ENCODE peak calls at places on chromosome 18, in four cellular contexts. P, V, R and K are unnamed samples.

GRCh38 chr18:49024408-49024807 is 73.6 kb upstream of the SMAD7 start:
- DNase-seq in P (no peak), V (no peak), R (no peak), K (no peak)

GRCh38 chr18:48940854-48941531 is 9.8 kb downstream of the SMAD7 start:
- DNase-seq in R (no peak), P (no peak), V (no peak), K (no peak)

GRCh38 chr18:54150226-54150625 is 74.2 kb downstream of the MBD2 start:
- DNase-seq in V (no peak), R (no peak), P (no peak), K (no peak)

GRCh38 chr18:48834421-48835011 is 116.2 kb downstream of the SMAD7 start:
- DNase-seq in R (no peak), V (peak), P (peak), K (peak)

GRCh38 chr18:23453657-23454011 is 547 bp downstream of the RIOK3 start:
- DNase-seq in V (no peak), P (no peak), R (no peak), K (no peak)

GRCh38 chr18:51617167-51617566 is 419.7 kb upstream of the MEX3C start:
- DNase-seq in R (no peak), V (no peak), P (no peak), K (no peak)

GRCh38 chr18:2994603-2995432 is 18.1 kb downstream of the LPIN2 start:
- DNase-seq in V (no peak), R (no peak), P (peak), K (no peak)

GRCh38 chr18:11947214-11948119 is 33.8 kb upstream of the IMPA2 start:
- DNase-seq in P (peak), V (peak), R (peak), K (peak)

GRCh38 chr18:24831871-24832665 is 371.6 kb downstream of the HRH4 start:
- DNase-seq in V (no peak), R (peak), P (no peak), K (no peak)

GRCh38 chr18:52948878-52949444 is 609.0 kb downstream of the DCC start:
- DNase-seq in R (no peak), P (no peak), V (no peak), K (no peak)

GRCh38 chr18:72544092-72544886 is at the start of gene CBLN2:
- DNase-seq in V (no peak), R (peak), P (peak), K (peak)

GRCh38 chr18:45456076-45457066 is 158.9 kb upstream of the SLC14A2 start:
- DNase-seq in P (no peak), V (no peak), R (no peak), K (no peak)

GRCh38 chr18:39825485-39825884 is 2129.5 kb upstream of the PIK3C3 start:
- DNase-seq in P (no peak), V (no peak), R (no peak), K (no peak)

GRCh38 chr18:33210575-33211189 is 229.8 kb downstream of the CCDC178 start:
- DNase-seq in P (no peak), R (peak), V (no peak), K (no peak)

GRCh38 chr18:24006731-24007308 is 7.7 kb upstream of the TTC39C start:
- DNase-seq in R (no peak), P (no peak), V (no peak), K (no peak)

GRCh38 chr18:62325806-62326645 is 916 bp downstream of the TNFRSF11A start:
- DNase-seq in V (no peak), P (no peak), R (peak), K (peak)

GRCh38 chr18:14747513-14748474 is at the start of gene ANKRD30B:
- DNase-seq in R (no peak), V (no peak), P (no peak), K (no peak)

GRCh38 chr18:11518788-11519685 is 90.4 kb upstream of the SLC35G4 start:
- DNase-seq in R (peak), P (no peak), V (no peak), K (peak)

GRCh38 chr18:79571221-79572092 is 108.1 kb upstream of the CTDP1 start:
- DNase-seq in R (no peak), P (no peak), V (peak), K (peak)

GRCh38 chr18:36697905-36698304 is 130.9 kb downstream of the TPGS2 start:
- DNase-seq in P (no peak), R (no peak), V (no peak), K (no peak)

GRCh38 chr18:2451556-2451955 is 119.7 kb downstream of the METTL4 start:
- DNase-seq in P (no peak), V (no peak), R (no peak), K (no peak)

DNA sequence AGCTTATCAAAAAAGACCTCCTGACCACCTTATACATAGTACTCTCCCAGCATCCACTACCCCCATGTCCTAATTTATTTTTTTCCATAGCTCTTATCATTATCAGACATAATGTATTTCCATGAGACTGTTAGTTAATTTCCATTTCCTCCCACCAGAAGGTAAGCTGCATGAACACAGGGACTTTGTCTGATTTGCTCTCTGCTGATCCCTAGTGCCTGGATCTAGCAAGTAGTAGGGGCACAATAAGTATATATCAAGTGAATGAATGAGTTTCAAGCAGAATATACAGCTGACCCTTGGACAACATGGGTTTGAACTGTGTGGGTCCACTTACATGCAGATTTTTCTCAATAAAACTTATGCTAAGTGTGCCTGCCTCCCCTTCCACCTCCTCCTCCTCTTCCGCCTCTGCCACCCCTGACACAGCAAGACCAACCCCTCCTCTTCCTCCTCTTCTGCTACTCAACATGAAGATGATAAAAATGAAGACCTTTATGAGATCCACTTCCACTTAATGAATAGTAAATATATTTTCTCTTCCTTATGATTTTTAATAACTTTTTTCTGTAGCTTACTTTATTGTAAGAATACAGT is 53.8 kb downstream of the CTAGE1 start:
- DNase-seq in P (no peak), R (no peak), V (no peak), K (no peak)
- TF ChIP-seq CTCF in P (peak), R (peak), V (no peak), K (peak)

DNA sequence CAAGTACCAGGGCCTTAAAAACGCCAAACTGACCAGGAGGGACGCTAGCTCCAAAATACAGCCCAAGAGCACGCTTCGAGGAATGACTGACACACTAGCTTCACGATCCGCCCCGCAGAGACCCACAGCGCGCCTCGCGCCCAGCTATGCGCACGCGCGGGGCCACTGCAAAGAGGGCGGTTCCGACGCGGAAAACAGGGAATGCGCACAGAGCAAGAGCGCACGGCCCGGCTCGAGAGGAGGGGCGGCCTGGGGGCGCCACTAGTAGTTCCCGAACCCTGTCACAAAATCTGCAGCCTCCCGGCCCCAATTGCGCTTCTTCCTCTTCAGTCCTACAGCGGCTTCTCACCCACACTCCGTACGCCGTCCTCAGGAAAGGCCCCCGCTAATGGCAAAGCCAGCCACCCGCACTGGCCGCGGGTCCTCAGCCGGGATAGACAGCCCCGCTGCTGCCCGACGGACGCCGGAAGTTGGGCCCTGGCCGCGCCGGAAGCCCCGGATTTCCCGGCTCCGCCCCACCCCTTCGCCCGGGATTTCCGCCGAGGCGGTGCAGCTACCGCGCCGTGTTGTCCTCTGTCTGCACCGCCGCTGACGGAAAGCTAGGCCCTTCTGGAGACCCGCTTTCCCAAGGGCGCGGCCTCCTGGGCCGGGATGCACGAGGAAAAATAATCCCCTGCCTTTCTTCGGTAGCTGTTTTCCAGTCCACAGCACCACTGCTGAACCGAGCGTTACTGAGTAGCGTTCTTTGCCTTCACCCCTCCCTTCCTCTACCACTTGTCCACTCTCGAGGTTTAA is at the start of gene HDHD2:
- DNase-seq in P (peak), V (peak), R (peak), K (peak)
- TF ChIP-seq CTCF in P (no peak), V (no peak), R (no peak), K (no peak)

GRCh38 chr18:58556333-58557012 is 72.4 kb downstream of the ALPK2 start:
- DNase-seq in V (no peak), R (peak), P (peak), K (no peak)

GRCh38 chr18:58562146-58562998 is 66.5 kb downstream of the ALPK2 start:
- DNase-seq in R (no peak), V (no peak), P (no peak), K (no peak)

GRCh38 chr18:58557013-58557435 is 71.9 kb downstream of the ALPK2 start:
- DNase-seq in V (no peak), R (no peak), P (peak), K (no peak)

GRCh38 chr18:58559427-58560186 is 69.3 kb downstream of the ALPK2 start:
- DNase-seq in R (no peak), P (no peak), V (no peak), K (no peak)

GRCh38 chr18:58558514-58558913 is 70.4 kb downstream of the ALPK2 start:
- DNase-seq in P (no peak), V (no peak), R (no peak), K (no peak)
- TF ChIP-seq CTCF in P (no peak), V (no peak), R (no peak), K (no peak)

GRCh38 chr18:78041218-78041617 is 791.6 kb downstream of the GALR1 start:
- DNase-seq in P (no peak), V (no peak), R (no peak), K (no peak)
- TF ChIP-seq CTCF in P (no peak), V (no peak), R (no peak), K (no peak)

GRCh38 chr18:8704361-8705279 is 736 bp upstream of the MTCL1 start:
- DNase-seq in V (peak), P (peak), R (peak), K (peak)
- TF ChIP-seq CTCF in V (no peak), P (no peak), R (no peak), K (no peak)

GRCh38 chr18:55856679-55857078 is 268.7 kb upstream of the TCF4 start:
- DNase-seq in P (no peak), R (no peak), V (no peak), K (no peak)

GRCh38 chr18:55856191-55856590 is 268.2 kb upstream of the TCF4 start:
- DNase-seq in V (no peak), P (no peak), R (no peak), K (no peak)

GRCh38 chr18:55847960-55848359 is 260.0 kb upstream of the TCF4 start:
- DNase-seq in P (no peak), V (no peak), R (no peak), K (no peak)

GRCh38 chr18:55853268-55853667 is 265.3 kb upstream of the TCF4 start:
- DNase-seq in P (no peak), R (no peak), V (no peak), K (no peak)

DNA sequence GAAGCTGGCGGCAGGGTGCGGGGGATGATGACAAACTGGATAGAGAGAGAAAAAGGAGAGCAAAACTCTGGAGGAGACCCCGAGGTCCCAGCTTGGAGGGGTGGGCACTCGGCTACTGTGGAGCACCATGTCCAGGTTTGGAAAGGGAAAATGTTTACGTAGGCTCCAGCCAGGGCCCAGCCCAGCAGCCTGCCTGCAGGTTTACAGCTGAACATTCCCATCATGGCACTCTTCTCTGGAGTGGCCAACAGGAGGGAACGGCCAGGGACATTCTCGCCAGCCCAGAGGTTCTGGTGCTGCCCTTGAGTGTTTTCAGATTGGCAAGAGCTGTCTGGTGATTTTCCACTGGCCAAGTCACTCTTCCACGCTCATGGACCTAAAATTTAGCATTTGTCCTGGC is 262.9 kb upstream of the TCF4 start:
- DNase-seq in P (no peak), V (no peak), R (no peak), K (peak)
- TF ChIP-seq CTCF in P (no peak), V (no peak), R (no peak), K (no peak)